ENCODE peak calls at places on chromosome 14, in seven cellular contexts. C, R, M, S, N, Z and Q are unnamed samples.

GRCh38 chr14:63573579-63573978 is 30.4 kb upstream of the PPP2R5E start:
- DNase-seq in C (no peak), R (no peak), M (no peak), S (no peak), N (peak), Z (no peak), Q (no peak)

GRCh38 chr14:36162267-36162666 is 14.3 kb downstream of the PTCSC3 start:
- DNase-seq in C (no peak), R (no peak), M (no peak), S (no peak), N (no peak), Z (no peak), Q (no peak)

GRCh38 chr14:104359301-104359968 is 220.1 kb upstream of the C14orf180 start:
- DNase-seq in C (no peak), R (no peak), M (no peak), S (no peak), N (no peak), Z (no peak), Q (no peak)

GRCh38 chr14:24312736-24313507 is 1.6 kb downstream of the LTB4R start:
- DNase-seq in C (no peak), R (no peak), M (no peak), S (no peak), N (no peak), Z (peak), Q (no peak)

GRCh38 chr14:90421001-90421580 is 24.3 kb downstream of the CALM1 start:
- DNase-seq in C (no peak), R (no peak), M (no peak), S (no peak), N (no peak), Z (no peak), Q (peak)

GRCh38 chr14:69937367-69937777 is 58.2 kb downstream of the SMOC1 start:
- DNase-seq in C (no peak), R (no peak), M (peak), S (no peak), N (no peak), Z (no peak), Q (no peak)

GRCh38 chr14:75675265-75675960 is 14.4 kb downstream of the TTLL5 start:
- DNase-seq in C (no peak), R (no peak), M (no peak), S (no peak), N (peak), Z (no peak), Q (no peak)

GRCh38 chr14:77151918-77152588 is 10.5 kb upstream of the ZDHHC22 start:
- DNase-seq in C (no peak), R (peak), M (no peak), S (no peak), N (peak), Z (peak), Q (peak)

GRCh38 chr14:68141531-68142088 is 322.0 kb downstream of the RAD51B start:
- DNase-seq in C (no peak), R (no peak), M (no peak), S (no peak), N (peak), Z (no peak), Q (no peak)

GRCh38 chr14:75224561-75224960 is 48.1 kb upstream of the TMED10 start:
- DNase-seq in C (no peak), R (no peak), M (no peak), S (no peak), N (no peak), Z (no peak), Q (no peak)

GRCh38 chr14:103184046-103184445 is 60.8 kb downstream of the TNFAIP2 start:
- DNase-seq in C (no peak), R (no peak), M (no peak), S (no peak), N (no peak), Z (no peak), Q (no peak)

GRCh38 chr14:74620497-74620921 is 8.5 kb upstream of the LTBP2 start:
- DNase-seq in C (no peak), R (no peak), M (peak), S (no peak), N (peak), Z (no peak), Q (no peak)

GRCh38 chr14:105466491-105467248 is 8.0 kb upstream of the CRIP2 start:
- DNase-seq in C (no peak), R (no peak), M (no peak), S (no peak), N (no peak), Z (no peak), Q (no peak)

GRCh38 chr14:103485504-103485903 is 37.1 kb downstream of the CKB start:
- DNase-seq in C (no peak), R (no peak), M (no peak), S (no peak), N (no peak), Z (no peak), Q (no peak)

GRCh38 chr14:36997843-36998242 is 174.6 kb downstream of the SLC25A21 start:
- DNase-seq in C (no peak), R (no peak), M (no peak), S (no peak), N (no peak), Z (no peak), Q (no peak)

GRCh38 chr14:90381011-90381790 is 15.6 kb upstream of the CALM1 start:
- DNase-seq in C (no peak), R (no peak), M (no peak), S (no peak), N (no peak), Z (no peak), Q (peak)

GRCh38 chr14:51139221-51139681 is 44.3 kb upstream of the TRIM9 start:
- DNase-seq in C (no peak), R (no peak), M (no peak), S (no peak), N (no peak), Z (no peak), Q (peak)

GRCh38 chr14:56487761-56488160 is 91.8 kb upstream of the TMEM260 start:
- DNase-seq in C (no peak), R (no peak), M (no peak), S (no peak), N (peak), Z (no peak), Q (no peak)

GRCh38 chr14:103132381-103133212 is 9.3 kb downstream of the TNFAIP2 start:
- DNase-seq in C (no peak), R (no peak), M (no peak), S (no peak), N (no peak), Z (no peak), Q (no peak)

GRCh38 chr14:70468731-70469130 is 16.8 kb downstream of the ADAM21 start:
- DNase-seq in C (no peak), R (no peak), M (no peak), S (no peak), N (no peak), Z (no peak), Q (no peak)

GRCh38 chr14:89701079-89702043 is 253.2 kb downstream of the EFCAB11 start:
- DNase-seq in C (peak), R (peak), M (peak), S (peak), N (peak), Z (peak), Q (peak)

GRCh38 chr14:66476964-66477363 is 9.2 kb upstream of the CCDC196 start:
- DNase-seq in C (no peak), R (no peak), M (no peak), S (no peak), N (peak), Z (no peak), Q (no peak)

GRCh38 chr14:104149617-104150141 is 11.3 kb downstream of the KIF26A start:
- DNase-seq in C (no peak), R (no peak), M (peak), S (no peak), N (no peak), Z (no peak), Q (peak)

GRCh38 chr14:62066304-62066703 is 304.1 kb downstream of the SNAPC1 start:
- DNase-seq in C (no peak), R (no peak), M (no peak), S (no peak), N (no peak), Z (no peak), Q (no peak)